ENCODE peak calls at places on chromosome 21, in seven cellular contexts. D, Y, G, H, C, I and R are unnamed samples.

GRCh38 chr21:45541221-45542039 is 810 bp downstream of the SLC19A1 start:
- DNase-seq in D (peak; percentile 55), Y (peak; percentile 46), G (no peak), H (peak; percentile 63), C (peak; percentile 57), I (peak; percentile 68), R (peak; percentile 80)

GRCh38 chr21:46295177-46295711 is 9.1 kb downstream of the YBEY start:
- DNase-seq in D (peak; percentile 85), Y (no peak), G (no peak), H (no peak), C (no peak), I (no peak), R (no peak)

GRCh38 chr21:29080454-29080930 is 7.0 kb upstream of the CCT8 start:
- DNase-seq in D (peak; percentile 74), Y (no peak), G (no peak), H (no peak), C (no peak), I (no peak), R (no peak)

GRCh38 chr21:44551290-44552015 is at the start of gene KRTAP10-2:
- DNase-seq in D (peak; percentile 1), Y (no peak), G (no peak), H (no peak), C (no peak), I (no peak), R (no peak)

GRCh38 chr21:18023099-18023498 is 203.9 kb upstream of the C21orf91 start:
- DNase-seq in D (no peak), Y (no peak), G (no peak), H (no peak), C (no peak), I (no peak), R (no peak)

GRCh38 chr21:31879911-31880310 is 7.1 kb downstream of the HUNK start:
- DNase-seq in D (no peak), Y (no peak), G (no peak), H (no peak), C (no peak), I (no peak), R (no peak)

GRCh38 chr21:36964832-36965719 is 1.4 kb downstream of the HLCS start:
- DNase-seq in D (no peak), Y (no peak), G (no peak), H (no peak), C (no peak), I (peak; percentile 40), R (no peak)

GRCh38 chr21:30625449-30625848 is 5.0 kb downstream of the KRTAP20-4 start:
- DNase-seq in D (no peak), Y (no peak), G (no peak), H (no peak), C (no peak), I (no peak), R (no peak)

GRCh38 chr21:37375866-37376574 is 9.4 kb downstream of the DYRK1A start:
- DNase-seq in D (no peak), Y (no peak), G (no peak), H (no peak), C (no peak), I (no peak), R (no peak)

GRCh38 chr21:36134820-36135390 is at the start of gene CBR3:
- DNase-seq in D (peak; percentile 74), Y (no peak), G (no peak), H (peak; percentile 33), C (peak; percentile 64), I (no peak), R (peak; percentile 34)

GRCh38 chr21:46665566-46665965 is 30.1 kb downstream of the PRMT2 start:
- DNase-seq in D (no peak), Y (no peak), G (no peak), H (no peak), C (no peak), I (no peak), R (no peak)

GRCh38 chr21:45951676-45952075 is 29.9 kb upstream of the COL6A1 start:
- DNase-seq in D (no peak), Y (no peak), G (no peak), H (no peak), C (no peak), I (no peak), R (no peak)

GRCh38 chr21:43805275-43805800 is 16.0 kb downstream of the RRP1 start:
- DNase-seq in D (no peak), Y (no peak), G (peak; percentile 98), H (no peak), C (no peak), I (peak; percentile 96), R (no peak)

GRCh38 chr21:45405271-45405818 is 380 bp downstream of the COL18A1 start:
- DNase-seq in D (peak; percentile 33), Y (no peak), G (no peak), H (peak; percentile 35), C (peak; percentile 31), I (no peak), R (no peak)

GRCh38 chr21:46028547-46029200 is 47.1 kb downstream of the COL6A1 start:
- DNase-seq in D (peak; percentile 84), Y (no peak), G (no peak), H (no peak), C (no peak), I (no peak), R (no peak)

GRCh38 chr21:27422435-27422834 is 455.5 kb upstream of the ADAMTS5 start:
- DNase-seq in D (peak; percentile 18), Y (no peak), G (no peak), H (no peak), C (no peak), I (no peak), R (no peak)

GRCh38 chr21:44461438-44462089 is 6.3 kb downstream of the LRRC3 start:
- DNase-seq in D (no peak), Y (no peak), G (no peak), H (no peak), C (no peak), I (no peak), R (no peak)

GRCh38 chr21:45390121-45390751 is 14.7 kb upstream of the COL18A1 start:
- DNase-seq in D (no peak), Y (no peak), G (no peak), H (no peak), C (no peak), I (no peak), R (no peak)

GRCh38 chr21:31293986-31294385 is 50.1 kb downstream of the TIAM1 start:
- DNase-seq in D (peak; percentile 98), Y (no peak), G (no peak), H (no peak), C (no peak), I (no peak), R (no peak)

GRCh38 chr21:39175154-39175553 is 8.1 kb downstream of the PSMG1 start:
- DNase-seq in D (no peak), Y (no peak), G (no peak), H (no peak), C (no peak), I (peak; percentile 22), R (no peak)
- TF ChIP-seq CTCF in D (no peak), Y (peak; percentile 24), G (no peak), H (peak; percentile 15), C (peak; percentile 53), I (peak; percentile 72), R (peak; percentile 52)

DNA sequence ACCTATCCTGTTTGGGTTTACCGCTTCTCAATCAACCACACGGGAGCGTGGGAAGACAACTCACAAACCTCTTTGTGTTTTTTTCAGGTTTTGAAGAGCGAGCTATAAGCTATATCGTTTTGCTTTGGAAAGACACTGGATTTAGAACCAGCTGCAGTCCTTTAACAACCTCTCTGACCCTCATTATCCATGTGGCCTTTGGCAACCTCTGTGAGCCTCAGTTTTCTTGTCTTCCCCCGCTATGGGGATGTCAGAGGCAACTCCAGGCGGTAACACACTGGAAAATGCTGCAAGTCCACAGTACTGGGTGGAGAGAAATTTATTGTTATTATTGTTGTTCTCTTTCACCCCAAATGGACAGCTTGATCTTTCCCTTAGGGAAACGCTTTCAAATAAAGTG is 100.0 kb downstream of the ETS2 start:
- DNase-seq in D (no peak), Y (no peak), G (no peak), H (no peak), C (no peak), I (no peak), R (no peak)
- H3K27ac ChIP-seq in D (no peak overlapping the region), Y (no peak overlapping the region), G (no peak overlapping the region), H (no peak overlapping the region), C (peak overlapping the region; percentile 68), I (no peak overlapping the region), R (no peak overlapping the region)

DNA sequence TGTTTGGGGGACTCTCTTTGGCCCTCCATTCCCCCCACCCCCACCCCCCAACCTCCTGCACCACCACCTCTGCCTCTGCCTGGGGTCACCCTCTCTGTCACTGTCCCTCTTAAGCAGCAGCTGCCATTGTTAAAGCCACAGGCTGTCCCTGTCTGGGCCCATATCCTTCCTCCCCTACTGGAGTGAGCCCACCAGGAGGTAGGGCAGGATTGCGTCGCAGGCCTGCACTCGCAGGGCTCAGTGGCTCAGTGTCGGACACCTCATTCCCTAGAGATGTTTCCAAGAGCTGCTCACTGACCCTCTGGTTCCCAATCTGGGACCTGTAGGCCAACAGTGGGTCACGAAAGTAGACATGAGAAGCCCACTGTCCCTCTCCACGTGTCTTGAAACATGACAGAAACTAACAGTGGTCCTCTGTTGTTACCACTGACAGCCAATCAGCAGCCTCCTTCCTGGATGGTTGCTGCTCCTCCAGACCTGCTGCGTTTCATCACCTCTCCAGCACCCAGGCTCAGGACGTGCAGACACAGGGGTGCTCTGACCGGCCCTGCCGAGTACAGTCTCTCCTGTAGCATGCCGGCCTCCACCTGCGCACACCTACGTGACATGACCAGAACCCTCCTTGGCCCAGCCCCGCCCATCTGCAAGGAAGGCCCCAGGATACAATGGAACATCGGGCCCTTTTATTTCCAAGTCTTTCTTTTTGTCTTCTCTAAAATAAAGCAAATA is 7.7 kb downstream of the PRDM15 start:
- DNase-seq in D (no peak), Y (no peak), G (no peak), H (no peak), C (no peak), I (peak; percentile 56), R (no peak)
- TF ChIP-seq CTCF in D (no peak), Y (no peak), G (no peak), H (no peak), C (no peak), I (no peak), R (no peak)

GRCh38 chr21:15742052-15742451 is 12.3 kb downstream of the USP25 start:
- DNase-seq in D (peak; percentile 25), Y (no peak), G (no peak), H (no peak), C (no peak), I (no peak), R (no peak)

GRCh38 chr21:15743593-15743992 is 13.8 kb downstream of the USP25 start:
- DNase-seq in D (no peak), Y (no peak), G (no peak), H (no peak), C (no peak), I (no peak), R (no peak)

GRCh38 chr21:15741510-15741909 is 11.7 kb downstream of the USP25 start:
- DNase-seq in D (peak; percentile 79), Y (no peak), G (no peak), H (no peak), C (no peak), I (no peak), R (no peak)

GRCh38 chr21:15742694-15743093 is 12.9 kb downstream of the USP25 start:
- DNase-seq in D (no peak), Y (no peak), G (no peak), H (no peak), C (no peak), I (no peak), R (no peak)

DNA sequence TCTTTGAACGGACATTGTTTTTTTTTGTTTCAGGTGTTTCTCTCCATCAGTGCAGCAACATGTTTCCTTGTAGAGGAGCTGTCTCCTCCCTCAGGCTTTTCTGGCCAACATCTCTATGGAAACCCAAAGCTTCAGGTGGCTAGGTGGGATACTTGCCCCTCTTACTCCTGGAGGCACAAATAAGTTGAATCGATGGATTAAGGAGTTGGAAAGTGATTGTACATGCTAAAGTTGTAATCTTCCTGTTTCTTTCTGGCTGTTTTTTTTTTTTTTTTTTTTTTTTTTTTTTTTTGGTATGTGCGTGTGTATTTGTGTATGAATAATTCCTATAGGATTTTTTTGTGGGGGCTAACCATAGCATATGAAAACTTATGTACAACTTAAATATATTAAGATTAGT is 10.6 kb downstream of the USP25 start:
- DNase-seq in D (no peak), Y (no peak), G (no peak), H (no peak), C (no peak), I (no peak), R (no peak)
- H3K27ac ChIP-seq in D (no peak overlapping the region), Y (no peak overlapping the region), G (no peak overlapping the region), H (no peak overlapping the region), C (no peak overlapping the region), I (no peak overlapping the region), R (no peak overlapping the region)